ENCODE peak calls at places on chromosomes 3 and 15, in four cellular contexts. T is H1, O is IMR-90, U is H9. X is an unnamed sample.

GRCh38 chr3:73213906-73214305 is 152.4 kb downstream of the EBLN2 start:
- DNase-seq in T (no peak), O (no peak), U (no peak), X (no peak)

GRCh38 chr3:66140763-66141372 is 79.9 kb upstream of the SLC25A26 start:
- DNase-seq in T (no peak), O (no peak), U (no peak), X (no peak)

GRCh38 chr3:66498718-66499611 is 1.9 kb downstream of the LRIG1 start:
- DNase-seq in T (no peak), O (peak; percentile 24), U (no peak), X (no peak)

GRCh38 chr3:52532838-52533622 is 627 bp downstream of the NT5DC2 start:
- DNase-seq in T (no peak), O (no peak), U (peak; percentile 47), X (peak; percentile 60)

GRCh38 chr3:196927571-196928453 is 14.5 kb downstream of the NCBP2 start:
- DNase-seq in T (no peak), O (no peak), U (no peak), X (no peak)

GRCh38 chr3:119239421-119239820 is 1.3 kb downstream of the B4GALT4 start:
- DNase-seq in T (no peak), O (no peak), U (no peak), X (no peak)

GRCh38 chr3:169454823-169455222 is 208.7 kb downstream of the MECOM start:
- DNase-seq in T (no peak), O (peak; percentile 59), U (no peak), X (no peak)

GRCh38 chr15:90086868-90087268 is 15.4 kb downstream of the IDH2 start:
- DNase-seq in T (no peak), O (peak; percentile 42), U (peak; percentile 63), X (peak; percentile 69)

GRCh38 chr3:101809178-101810022 is 30.4 kb downstream of the NXPE3 start:
- DNase-seq in T (no peak), O (peak; percentile 56), U (no peak), X (peak; percentile 44)

GRCh38 chr15:57647791-57648130 is 56.1 kb downstream of the MYZAP start:
- DNase-seq in T (no peak), O (peak; percentile 5), U (no peak), X (peak; percentile 29)

GRCh38 chr15:83837946-83838571 is 184.1 kb downstream of the ADAMTSL3 start:
- DNase-seq in T (peak; percentile 36), O (peak; percentile 14), U (peak; percentile 67), X (peak; percentile 67)

GRCh38 chr3:32113566-32113965 is 7.1 kb downstream of the GPD1L start:
- DNase-seq in T (no peak), O (no peak), U (no peak), X (no peak)

GRCh38 chr3:32106929-32107362 is 526 bp downstream of the GPD1L start:
- DNase-seq in T (no peak), O (no peak), U (no peak), X (no peak)

GRCh38 chr3:32111560-32111959 is 5.1 kb downstream of the GPD1L start:
- DNase-seq in T (no peak), O (no peak), U (no peak), X (no peak)

GRCh38 chr3:32109256-32109655 is 2.8 kb downstream of the GPD1L start:
- DNase-seq in T (no peak), O (peak; percentile 39), U (no peak), X (peak; percentile 27)

DNA sequence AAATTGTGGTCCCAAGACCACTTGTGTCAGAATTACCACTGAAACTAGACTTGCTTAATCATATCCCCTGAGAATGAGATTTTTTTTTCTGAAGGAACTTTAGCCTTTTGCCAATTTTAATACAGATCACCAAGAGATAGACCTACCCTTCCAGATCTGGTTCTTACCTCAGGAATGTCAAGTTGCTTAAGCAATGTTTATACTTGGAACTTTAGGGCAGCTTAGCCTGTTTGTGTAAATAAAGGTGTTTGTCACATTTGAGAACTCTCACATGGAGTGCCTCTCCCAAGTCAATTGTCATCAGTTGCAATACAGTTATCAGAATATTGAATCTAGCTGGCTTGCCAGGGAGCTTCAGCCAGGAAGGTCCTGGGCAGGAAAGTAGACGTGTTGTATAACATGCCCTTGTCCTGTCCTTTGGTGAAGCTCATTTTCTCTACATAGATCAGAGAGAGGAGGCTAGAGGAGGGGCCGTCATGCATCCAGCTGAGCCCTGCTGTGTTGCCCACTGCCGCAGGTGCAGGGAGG is 3.9 kb downstream of the GPD1L start:
- DNase-seq in T (no peak), O (no peak), U (no peak), X (no peak)
- H3K27ac ChIP-seq in T (no peak overlapping the region), O (no peak overlapping the region), U (no peak overlapping the region), X (no peak overlapping the region)

GRCh38 chr3:172387728-172388127 is 60.5 kb downstream of the GHSR start:
- DNase-seq in T (no peak), O (no peak), U (no peak), X (no peak)
- H4K5ac ChIP-seq in T (no peak overlapping the region), O (no peak overlapping the region), U (no peak overlapping the region), X (no peak overlapping the region)

GRCh38 chr3:166199491-166199890 is 362.3 kb upstream of the BCHE start:
- DNase-seq in T (no peak), O (no peak), U (no peak), X (no peak)

GRCh38 chr3:166201476-166201875 is 364.3 kb upstream of the BCHE start:
- DNase-seq in T (no peak), O (no peak), U (no peak), X (no peak)

GRCh38 chr3:166205158-166205557 is 367.9 kb upstream of the BCHE start:
- DNase-seq in T (no peak), O (no peak), U (no peak), X (no peak)
- H3K27ac ChIP-seq in T (no peak overlapping the region), O (no peak overlapping the region), U (no peak overlapping the region), X (no peak overlapping the region)

DNA sequence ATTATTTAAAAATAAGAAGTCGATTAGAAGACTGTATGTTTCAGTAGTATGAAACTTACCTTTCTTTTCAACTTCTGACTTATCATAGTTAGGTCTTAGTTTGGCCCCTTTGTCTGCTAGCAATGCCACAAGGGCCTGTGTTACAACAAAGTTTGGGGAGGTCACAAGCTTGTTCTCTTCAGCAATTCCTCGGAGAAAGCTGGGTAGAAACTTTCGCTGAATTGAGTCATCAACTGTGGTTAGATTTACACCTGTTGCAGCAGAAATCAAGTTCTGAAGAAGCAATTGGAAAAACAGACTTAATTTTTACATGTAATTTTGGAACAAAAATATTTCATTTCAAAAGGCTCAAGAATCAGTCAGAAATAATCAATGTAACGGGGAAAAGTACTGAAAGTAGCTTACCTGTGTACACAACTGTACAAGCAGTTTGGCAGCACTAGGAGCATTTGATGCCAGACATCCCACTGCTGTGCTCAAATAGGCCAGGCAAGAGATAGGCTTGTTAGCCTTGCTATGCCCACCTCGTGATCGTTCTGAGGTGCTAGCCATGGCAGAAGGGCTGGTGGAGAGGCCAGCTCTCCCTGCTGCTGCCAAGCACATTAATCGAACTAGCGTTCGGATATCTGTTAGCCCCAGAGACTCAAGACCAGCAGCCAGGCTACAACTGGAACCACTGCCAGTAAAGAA is 58.6 kb downstream of the FBXL22 start:
- DNase-seq in T (no peak), O (no peak), U (no peak), X (no peak)
- H4K5ac ChIP-seq in T (no peak overlapping the region), O (no peak overlapping the region), U (no peak overlapping the region), X (no peak overlapping the region)

GRCh38 chr3:15796771-15797599 is 794 bp downstream of the ANKRD28 start:
- DNase-seq in T (no peak), O (peak; percentile 77), U (no peak), X (peak; percentile 60)

GRCh38 chr3:15800327-15800726 is 2.5 kb upstream of the ANKRD28 start:
- DNase-seq in T (no peak), O (no peak), U (no peak), X (no peak)

GRCh38 chr3:15797600-15798303 is at the start of gene ANKRD28:
- DNase-seq in T (no peak), O (peak; percentile 98), U (no peak), X (peak; percentile 71)

GRCh38 chr3:15800780-15801179 is 3.0 kb upstream of the ANKRD28 start:
- DNase-seq in T (no peak), O (no peak), U (no peak), X (no peak)

DNA sequence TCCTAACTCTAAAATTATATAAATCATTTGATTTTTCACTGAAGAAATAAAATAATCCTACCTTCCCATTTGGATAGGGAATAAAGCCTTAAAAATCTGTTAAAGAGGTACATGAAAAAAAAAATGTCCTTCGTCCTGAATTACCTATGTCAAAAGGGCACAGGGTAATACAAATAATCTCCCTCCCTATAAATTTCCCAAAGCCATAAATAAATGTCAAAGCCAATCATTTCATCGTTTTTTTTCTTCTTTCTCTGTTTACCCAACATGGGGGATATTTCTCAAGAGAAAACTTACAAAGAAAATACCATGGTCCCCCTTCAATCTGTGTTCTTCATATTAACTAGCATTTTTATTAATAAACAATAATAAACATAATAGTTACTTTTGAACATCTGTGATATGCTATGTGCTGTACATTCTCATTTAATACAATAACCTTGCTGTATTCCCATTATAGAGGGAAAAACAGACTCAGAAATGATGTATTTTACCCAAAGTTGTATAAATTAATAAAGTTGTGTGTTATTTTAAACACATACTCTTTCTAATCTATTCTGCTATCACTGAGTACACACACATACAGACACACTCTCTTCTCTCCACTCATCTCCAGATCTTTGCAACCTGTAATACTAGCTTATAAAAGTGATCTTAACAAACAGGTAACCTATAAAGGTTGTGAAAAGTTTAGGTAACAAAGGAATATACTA is 910 bp upstream of the ANKRD28 start:
- DNase-seq in T (no peak), O (no peak), U (no peak), X (no peak)
- H3K27ac ChIP-seq in T (no peak overlapping the region), O (peak overlapping the region; percentile 31), U (no peak overlapping the region), X (no peak overlapping the region)

GRCh38 chr3:151526771-151527170 is 65.9 kb upstream of the IGSF10 start:
- DNase-seq in T (no peak), O (no peak), U (no peak), X (no peak)
- H4K5ac ChIP-seq in T (no peak overlapping the region), O (no peak overlapping the region), U (no peak overlapping the region), X (no peak overlapping the region)

GRCh38 chr15:99057697-99058420 is 47.0 kb upstream of the SYNM start:
- DNase-seq in T (no peak), O (no peak), U (no peak), X (no peak)
- H3K27ac ChIP-seq in T (no peak overlapping the region), O (no peak overlapping the region), U (no peak overlapping the region), X (no peak overlapping the region)

GRCh38 chr3:103810167-103810566 is 1375.4 kb downstream of the ZPLD1 start:
- DNase-seq in T (no peak), O (no peak), U (no peak), X (no peak)
- H4K5ac ChIP-seq in T (no peak overlapping the region), O (no peak overlapping the region), U (no peak overlapping the region), X (no peak overlapping the region)

GRCh38 chr15:87362531-87362930 is 894.0 kb downstream of the NTRK3 start:
- DNase-seq in T (no peak), O (no peak), U (no peak), X (no peak)

GRCh38 chr15:87354661-87355410 is 901.7 kb downstream of the NTRK3 start:
- DNase-seq in T (no peak), O (peak; percentile 82), U (no peak), X (no peak)

GRCh38 chr15:87355946-87356345 is 900.6 kb downstream of the NTRK3 start:
- DNase-seq in T (no peak), O (no peak), U (no peak), X (no peak)

DNA sequence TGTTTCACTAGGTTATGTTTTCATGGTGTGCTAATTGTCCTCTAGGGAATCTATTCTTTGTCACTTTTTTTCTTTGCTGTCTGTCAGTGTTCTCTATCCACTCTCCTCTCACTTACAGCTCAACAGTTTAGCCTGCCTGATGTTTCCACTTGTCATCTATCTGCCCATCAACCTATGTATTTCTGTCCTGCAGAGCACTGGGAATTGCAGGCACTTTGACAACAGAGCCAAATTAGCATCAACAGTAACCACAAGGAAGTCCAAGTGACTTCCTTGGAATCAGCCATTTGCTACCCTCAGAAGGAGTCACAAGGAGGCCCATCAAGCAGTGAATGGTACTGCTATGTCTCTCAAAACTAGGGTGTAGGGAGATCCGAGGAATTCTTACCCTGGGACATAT is 898.9 kb downstream of the NTRK3 start:
- DNase-seq in T (no peak), O (no peak), U (no peak), X (no peak)
- H3K27ac ChIP-seq in T (no peak overlapping the region), O (no peak overlapping the region), U (no peak overlapping the region), X (no peak overlapping the region)

X was measured in mesendoderm.